ENCODE peak calls at places on chromosomes 1 and 21, in six cellular contexts. One of them, this sample, is unnamed.

GRCh38 chr1:108643492-108644333 is 17.2 kb downstream of the HENMT1 start:
- DNase-seq in suprapubic skin: no peak
- DNase-seq in tibial nerve: peak; percentile 82
- DNase-seq in H1: no peak
- DNase-seq in A549: peak; percentile 38
- DNase-seq in sigmoid colon: no peak
- DNase-seq in this sample: no peak

GRCh38 chr1:226709942-226710341 is 29.1 kb downstream of the ITPKB start:
- DNase-seq in H1: no peak
- DNase-seq in tibial nerve: no peak
- DNase-seq in A549: no peak
- DNase-seq in suprapubic skin: no peak
- DNase-seq in sigmoid colon: no peak
- DNase-seq in this sample: no peak

GRCh38 chr1:66237722-66238479 is 296.1 kb upstream of the SGIP1 start:
- DNase-seq in H1: no peak
- DNase-seq in A549: no peak
- DNase-seq in tibial nerve: no peak
- DNase-seq in sigmoid colon: no peak
- DNase-seq in suprapubic skin: no peak
- DNase-seq in this sample: no peak

GRCh38 chr1:12067900-12068821 is 5.1 kb downstream of the TNFRSF8 start:
- DNase-seq in suprapubic skin: no peak
- DNase-seq in sigmoid colon: no peak
- DNase-seq in H1: peak; percentile 62
- DNase-seq in tibial nerve: no peak
- DNase-seq in A549: no peak
- DNase-seq in this sample: peak; percentile 39

GRCh38 chr1:222098382-222098781 is 356.5 kb upstream of the DUSP10 start:
- DNase-seq in suprapubic skin: no peak
- DNase-seq in tibial nerve: no peak
- DNase-seq in H1: no peak
- DNase-seq in sigmoid colon: no peak
- DNase-seq in A549: no peak
- DNase-seq in this sample: no peak

GRCh38 chr21:15063821-15064575 is 802 bp downstream of the NRIP1 start:
- DNase-seq in sigmoid colon: peak; percentile 73
- DNase-seq in H1: no peak
- DNase-seq in A549: peak; percentile 7
- DNase-seq in suprapubic skin: peak; percentile 77
- DNase-seq in tibial nerve: peak; percentile 18
- DNase-seq in this sample: peak; percentile 59

GRCh38 chr1:30686236-30686635 is 37.1 kb downstream of the MATN1 start:
- DNase-seq in suprapubic skin: no peak
- DNase-seq in A549: no peak
- DNase-seq in sigmoid colon: peak; percentile 64
- DNase-seq in H1: no peak
- DNase-seq in tibial nerve: no peak
- DNase-seq in this sample: no peak

GRCh38 chr21:34889537-34890257 is 159.4 kb downstream of the RUNX1 start:
- DNase-seq in H1: no peak
- DNase-seq in tibial nerve: peak; percentile 54
- DNase-seq in suprapubic skin: peak; percentile 88
- DNase-seq in sigmoid colon: peak; percentile 86
- DNase-seq in A549: peak; percentile 52
- DNase-seq in this sample: peak; percentile 71

GRCh38 chr1:204730826-204731459 is 45.4 kb upstream of the LRRN2 start:
- DNase-seq in A549: no peak
- DNase-seq in sigmoid colon: no peak
- DNase-seq in suprapubic skin: no peak
- DNase-seq in H1: no peak
- DNase-seq in tibial nerve: no peak
- DNase-seq in this sample: no peak

GRCh38 chr1:58911841-58912553 is 128.2 kb upstream of the JUN start:
- DNase-seq in tibial nerve: no peak
- DNase-seq in H1: no peak
- DNase-seq in suprapubic skin: no peak
- DNase-seq in sigmoid colon: no peak
- DNase-seq in A549: no peak
- DNase-seq in this sample: no peak

GRCh38 chr1:203512830-203513578 is 19.1 kb downstream of the OPTC start:
- DNase-seq in H1: no peak
- DNase-seq in sigmoid colon: peak; percentile 91
- DNase-seq in tibial nerve: peak; percentile 65
- DNase-seq in suprapubic skin: peak; percentile 85
- DNase-seq in A549: peak; percentile 93
- DNase-seq in this sample: no peak

GRCh38 chr1:167491586-167492408 is 26.5 kb downstream of the CD247 start:
- DNase-seq in H1: no peak
- DNase-seq in A549: no peak
- DNase-seq in sigmoid colon: peak; percentile 13
- DNase-seq in suprapubic skin: no peak
- DNase-seq in tibial nerve: no peak
- DNase-seq in this sample: no peak

GRCh38 chr1:183274836-183275235 is 88.8 kb downstream of the LAMC2 start:
- DNase-seq in H1: no peak
- DNase-seq in A549: no peak
- DNase-seq in suprapubic skin: no peak
- DNase-seq in sigmoid colon: no peak
- DNase-seq in tibial nerve: no peak
- DNase-seq in this sample: no peak

GRCh38 chr1:17192394-17193221 is 12.3 kb upstream of the PADI1 start:
- DNase-seq in H1: no peak
- DNase-seq in suprapubic skin: peak; percentile 53
- DNase-seq in A549: no peak
- DNase-seq in tibial nerve: no peak
- DNase-seq in sigmoid colon: no peak
- DNase-seq in this sample: no peak

GRCh38 chr1:42163114-42163513 is 1.4 kb downstream of the GUCA2A start:
- DNase-seq in suprapubic skin: no peak
- DNase-seq in tibial nerve: no peak
- DNase-seq in sigmoid colon: peak; percentile 10
- DNase-seq in H1: no peak
- DNase-seq in A549: no peak
- DNase-seq in this sample: no peak

GRCh38 chr1:42167611-42168396 is 3.3 kb upstream of the GUCA2A start:
- DNase-seq in sigmoid colon: peak; percentile 55
- DNase-seq in suprapubic skin: no peak
- DNase-seq in A549: no peak
- DNase-seq in tibial nerve: no peak
- DNase-seq in H1: no peak
- DNase-seq in this sample: no peak

GRCh38 chr1:42164551-42165420 is at the start of gene GUCA2A:
- DNase-seq in suprapubic skin: no peak
- DNase-seq in tibial nerve: no peak
- DNase-seq in A549: no peak
- DNase-seq in H1: no peak
- DNase-seq in sigmoid colon: peak; percentile 48
- DNase-seq in this sample: no peak

GRCh38 chr1:42163536-42164503 is 725 bp downstream of the GUCA2A start:
- DNase-seq in sigmoid colon: peak; percentile 56
- DNase-seq in tibial nerve: no peak
- DNase-seq in H1: no peak
- DNase-seq in suprapubic skin: no peak
- DNase-seq in A549: no peak
- DNase-seq in this sample: no peak

DNA sequence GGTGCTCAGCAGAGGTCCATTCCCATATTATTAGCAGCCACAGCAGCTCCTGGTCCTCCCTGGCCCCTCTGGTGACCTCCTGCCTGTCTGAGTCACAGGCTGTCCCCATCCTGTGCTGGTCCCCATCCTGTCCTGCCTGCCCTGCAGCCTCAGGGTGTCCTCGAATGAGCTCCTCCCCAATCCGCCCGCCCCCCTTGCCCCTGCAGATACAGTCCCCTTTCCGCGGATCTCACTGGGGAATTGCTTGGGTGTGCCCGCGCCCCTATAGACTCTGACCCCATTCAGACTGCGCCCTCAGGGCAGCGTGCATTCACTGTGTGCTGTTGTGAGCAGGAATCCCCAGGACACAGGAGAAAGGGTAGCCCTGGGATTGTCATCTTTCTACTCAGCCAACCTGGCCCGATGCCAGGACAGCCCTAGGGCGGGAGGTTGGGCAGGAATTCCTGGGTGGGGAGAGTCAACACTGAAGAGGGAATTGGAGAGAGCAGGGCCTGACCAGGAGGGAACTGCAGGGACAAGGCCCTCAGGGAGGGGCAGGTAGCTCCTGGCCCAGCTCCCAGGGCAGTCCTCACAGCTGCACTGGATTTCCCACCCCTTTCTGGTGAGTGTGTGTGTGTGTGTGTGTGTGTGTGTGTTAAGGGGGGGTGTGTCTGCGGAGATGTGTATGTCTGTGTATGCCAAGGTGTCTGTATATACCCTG is 1.1 kb upstream of the GUCA2A start:
- DNase-seq in tibial nerve: no peak
- DNase-seq in H1: no peak
- DNase-seq in A549: peak; percentile 59
- DNase-seq in sigmoid colon: peak; percentile 50
- DNase-seq in suprapubic skin: no peak
- DNase-seq in this sample: no peak
- TF ChIP-seq EP300 in tibial nerve: no peak
- TF ChIP-seq EP300 in H1: no peak
- TF ChIP-seq EP300 in A549: no peak
- TF ChIP-seq EP300 in sigmoid colon: no peak
- TF ChIP-seq EP300 in suprapubic skin: no peak
- TF ChIP-seq EP300 in this sample: no peak

GRCh38 chr1:188903241-188903640 is 1574.4 kb downstream of the BRINP3 start:
- DNase-seq in sigmoid colon: no peak
- DNase-seq in H1: no peak
- DNase-seq in tibial nerve: no peak
- DNase-seq in A549: no peak
- DNase-seq in suprapubic skin: no peak
- DNase-seq in this sample: no peak
- TF ChIP-seq EP300 in sigmoid colon: no peak
- TF ChIP-seq EP300 in H1: no peak
- TF ChIP-seq EP300 in tibial nerve: no peak
- TF ChIP-seq EP300 in A549: no peak
- TF ChIP-seq EP300 in suprapubic skin: no peak
- TF ChIP-seq EP300 in this sample: no peak

GRCh38 chr1:54122131-54122751 is 30.6 kb downstream of the CDCP2 start:
- DNase-seq in A549: no peak
- DNase-seq in tibial nerve: no peak
- DNase-seq in H1: no peak
- DNase-seq in sigmoid colon: no peak
- DNase-seq in suprapubic skin: no peak
- DNase-seq in this sample: no peak

GRCh38 chr1:54122992-54123391 is 29.8 kb downstream of the CDCP2 start:
- DNase-seq in tibial nerve: no peak
- DNase-seq in H1: no peak
- DNase-seq in A549: no peak
- DNase-seq in suprapubic skin: no peak
- DNase-seq in sigmoid colon: no peak
- DNase-seq in this sample: no peak

GRCh38 chr1:54120698-54121481 is 31.9 kb downstream of the CDCP2 start:
- DNase-seq in sigmoid colon: no peak
- DNase-seq in tibial nerve: no peak
- DNase-seq in suprapubic skin: no peak
- DNase-seq in A549: peak; percentile 33
- DNase-seq in H1: no peak
- DNase-seq in this sample: peak; percentile 34

GRCh38 chr1:54120018-54120697 is 32.6 kb downstream of the CDCP2 start:
- DNase-seq in suprapubic skin: no peak
- DNase-seq in tibial nerve: no peak
- DNase-seq in A549: no peak
- DNase-seq in H1: no peak
- DNase-seq in sigmoid colon: no peak
- DNase-seq in this sample: no peak

DNA sequence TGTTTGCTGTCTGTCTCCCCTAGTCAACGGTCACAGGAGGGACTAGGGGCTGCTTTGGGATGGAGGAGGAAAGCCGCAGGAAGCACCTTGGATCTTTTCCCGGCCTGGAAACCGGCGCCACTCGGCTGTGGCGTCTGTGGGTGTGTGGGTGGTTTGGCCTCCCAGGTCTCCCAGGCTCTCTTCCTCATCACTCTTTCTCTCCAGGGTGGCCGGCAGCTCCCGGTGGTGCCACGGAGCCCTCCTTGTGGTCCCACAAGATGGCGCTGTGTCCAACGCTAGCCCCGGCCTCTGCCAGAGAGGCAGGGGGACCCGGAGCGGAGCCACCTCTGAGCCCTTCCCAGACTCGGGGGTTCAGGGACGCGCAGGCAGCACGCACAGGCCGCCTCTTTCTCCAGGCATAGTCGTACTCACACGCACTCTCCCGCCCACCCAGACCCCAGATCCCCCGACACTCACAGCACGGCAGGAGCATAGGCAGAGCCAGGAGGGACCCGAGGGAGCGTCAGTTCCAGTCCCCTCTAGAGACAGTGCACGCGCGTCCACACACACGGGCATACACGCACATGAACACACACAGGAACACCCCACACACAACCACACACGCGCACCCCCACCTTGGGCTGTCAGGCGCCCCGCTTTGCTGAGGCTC is 31.2 kb downstream of the CDCP2 start:
- DNase-seq in tibial nerve: peak; percentile 77
- DNase-seq in sigmoid colon: peak; percentile 90
- DNase-seq in suprapubic skin: peak; percentile 88
- DNase-seq in H1: peak; percentile 56
- DNase-seq in A549: peak; percentile 84
- DNase-seq in this sample: peak; percentile 91
- TF ChIP-seq EP300 in tibial nerve: peak; percentile 38
- TF ChIP-seq EP300 in sigmoid colon: no peak
- TF ChIP-seq EP300 in suprapubic skin: no peak
- TF ChIP-seq EP300 in H1: no peak
- TF ChIP-seq EP300 in A549: no peak
- TF ChIP-seq EP300 in this sample: no peak

DNA sequence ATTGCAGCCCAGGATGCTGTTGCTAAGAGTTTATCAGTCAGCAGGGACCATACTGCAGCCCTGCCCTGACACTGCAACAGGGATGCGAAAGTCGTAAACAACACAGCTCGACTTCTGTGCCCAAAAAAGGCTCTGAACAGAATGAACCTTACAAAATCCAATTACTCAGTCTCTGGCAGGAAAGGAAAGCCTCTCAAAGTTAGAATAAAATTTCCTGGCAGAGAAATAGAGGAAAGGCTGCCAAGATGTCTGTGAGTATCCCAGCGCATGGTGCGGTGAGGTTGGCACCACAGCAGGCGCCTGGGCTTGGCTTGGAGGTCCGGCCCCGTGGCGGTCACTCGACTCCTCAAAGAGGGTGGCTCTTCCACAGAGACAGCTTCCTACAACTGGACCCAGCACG is 185.8 kb downstream of the PCP4 start:
- DNase-seq in H1: no peak
- DNase-seq in tibial nerve: peak; percentile 36
- DNase-seq in A549: no peak
- DNase-seq in suprapubic skin: peak; percentile 78
- DNase-seq in sigmoid colon: peak; percentile 90
- DNase-seq in this sample: no peak
- TF ChIP-seq EP300 in H1: no peak
- TF ChIP-seq EP300 in tibial nerve: peak; percentile 49
- TF ChIP-seq EP300 in A549: no peak
- TF ChIP-seq EP300 in suprapubic skin: no peak
- TF ChIP-seq EP300 in sigmoid colon: peak; percentile 91
- TF ChIP-seq EP300 in this sample: no peak